ENCODE peak calls at places on chromosome 10, in eight cellular contexts. L is mammary epithelial cell, K is tibial artery, J is AG10803, I is HL-60, P is cardiac fibroblast, F is left ventricle myocardium inferior, A is astrocyte of the spinal cord. D is an unnamed sample.

GRCh38 chr10:112819231-112819630 is 130.8 kb upstream of the TCF7L2 start:
- DNase-seq in L (no peak), K (no peak), J (no peak), I (no peak), P (no peak), F (no peak), A (no peak), D (no peak)

GRCh38 chr10:132742837-132743194 is 43.1 kb downstream of the NKX6-2 start:
- DNase-seq in L (no peak), K (no peak), J (no peak), I (no peak), P (no peak), F (no peak), A (peak; percentile 58), D (no peak)

GRCh38 chr10:152915-153314 is 17.7 kb downstream of the ZMYND11 start:
- DNase-seq in L (no peak), K (no peak), J (no peak), I (no peak), P (no peak), F (no peak), A (no peak), D (no peak)

GRCh38 chr10:53697038-53697437 is 924.5 kb upstream of the MBL2 start:
- DNase-seq in L (peak; percentile 64), K (no peak), J (no peak), I (no peak), P (no peak), F (no peak), A (no peak), D (peak; percentile 49)

GRCh38 chr10:103793920-103794883 is 61.2 kb downstream of the SH3PXD2A start:
- DNase-seq in L (no peak), K (no peak), J (no peak), I (no peak), P (no peak), F (peak; percentile 16), A (no peak), D (no peak)

GRCh38 chr10:5033061-5033770 is 29.6 kb upstream of the AKR1C2 start:
- DNase-seq in L (peak; percentile 87), K (no peak), J (peak; percentile 70), I (no peak), P (peak; percentile 65), F (no peak), A (peak; percentile 36), D (peak; percentile 90)

GRCh38 chr10:119447823-119448546 is 94.5 kb downstream of the RGS10 start:
- DNase-seq in L (no peak), K (no peak), J (no peak), I (no peak), P (no peak), F (no peak), A (no peak), D (peak; percentile 14)

GRCh38 chr10:83991986-83992753 is 147.1 kb upstream of the GHITM start:
- DNase-seq in L (peak; percentile 20), K (no peak), J (no peak), I (peak; percentile 12), P (peak; percentile 7), F (no peak), A (no peak), D (peak; percentile 67)

GRCh38 chr10:49761789-49762565 is at the start of gene OGDHL:
- DNase-seq in L (peak; percentile 44), K (no peak), J (peak; percentile 8), I (peak; percentile 64), P (peak; percentile 60), F (peak; percentile 56), A (peak; percentile 27), D (peak; percentile 54)

GRCh38 chr10:17412323-17412722 is 42.1 kb downstream of the ST8SIA6 start:
- DNase-seq in L (no peak), K (no peak), J (no peak), I (no peak), P (no peak), F (no peak), A (no peak), D (peak; percentile 36)

GRCh38 chr10:112832361-112832878 is 117.6 kb upstream of the TCF7L2 start:
- DNase-seq in L (peak; percentile 42), K (no peak), J (peak; percentile 13), I (no peak), P (no peak), F (no peak), A (peak; percentile 43), D (peak; percentile 42)

GRCh38 chr10:70234668-70235447 is 1.6 kb upstream of the PPA1 start:
- DNase-seq in L (no peak), K (no peak), J (peak; percentile 90), I (no peak), P (peak; percentile 86), F (no peak), A (peak; percentile 50), D (no peak)

GRCh38 chr10:59839576-59839975 is 66.8 kb downstream of the CCDC6 start:
- DNase-seq in L (peak; percentile 48), K (no peak), J (peak; percentile 68), I (no peak), P (peak; percentile 16), F (no peak), A (peak; percentile 54), D (peak; percentile 23)

GRCh38 chr10:59847888-59848287 is 58.5 kb downstream of the CCDC6 start:
- DNase-seq in L (no peak), K (no peak), J (no peak), I (no peak), P (no peak), F (no peak), A (no peak), D (no peak)

GRCh38 chr10:59847326-59847725 is 59.0 kb downstream of the CCDC6 start:
- DNase-seq in L (no peak), K (no peak), J (no peak), I (no peak), P (no peak), F (no peak), A (no peak), D (no peak)

GRCh38 chr10:59844436-59844835 is 61.9 kb downstream of the CCDC6 start:
- DNase-seq in L (no peak), K (no peak), J (no peak), I (no peak), P (no peak), F (no peak), A (no peak), D (no peak)

GRCh38 chr10:59843733-59844132 is 62.6 kb downstream of the CCDC6 start:
- DNase-seq in L (no peak), K (no peak), J (no peak), I (no peak), P (no peak), F (no peak), A (no peak), D (no peak)
- TF ChIP-seq CTCF in L (no peak), K (no peak), J (no peak), I (no peak), P (no peak), F (no peak), A (no peak), D (no peak)

DNA sequence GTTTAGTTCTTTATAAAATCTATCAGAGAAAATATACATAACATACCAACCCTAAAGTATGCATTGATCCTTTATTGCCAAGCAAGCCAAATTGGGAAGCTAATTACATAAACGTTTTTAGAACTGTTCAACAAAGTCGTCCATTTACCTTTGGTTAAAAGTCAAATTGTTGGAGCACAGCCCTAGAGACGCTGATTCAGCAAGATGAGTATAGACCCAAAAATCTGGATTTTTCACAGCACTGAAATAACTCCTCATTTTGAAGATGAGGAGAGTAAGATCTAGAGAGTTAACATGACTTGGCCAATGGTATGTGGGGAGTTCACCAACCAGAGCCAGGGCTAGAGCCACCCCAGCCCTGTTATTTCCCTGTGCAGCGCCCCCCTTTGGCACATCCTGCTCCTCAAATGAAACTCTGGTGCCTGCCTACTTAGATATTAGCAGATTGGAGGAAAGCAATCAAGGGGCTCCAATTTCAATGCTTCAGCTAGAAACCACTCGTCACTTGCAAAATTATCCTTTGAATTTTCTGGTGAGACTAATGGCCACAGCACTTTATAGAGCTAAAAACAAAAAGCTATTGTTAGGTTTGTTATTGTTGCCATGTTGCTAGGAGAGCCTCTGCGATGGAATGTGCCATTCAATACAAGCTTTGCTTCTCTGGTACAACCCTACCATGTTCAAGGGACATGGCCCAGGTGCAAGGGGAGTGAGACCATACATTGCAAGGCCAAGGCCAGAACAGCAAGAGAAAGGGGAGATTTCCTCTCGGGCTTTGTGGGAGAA is 132.6 kb upstream of the ZEB1 start:
- DNase-seq in L (peak; percentile 53), K (no peak), J (peak; percentile 35), I (no peak), P (peak; percentile 31), F (no peak), A (peak; percentile 40), D (no peak)
- TF ChIP-seq CTCF in L (no peak), K (no peak), J (no peak), I (no peak), P (no peak), F (no peak), A (peak; percentile 8), D (no peak)

GRCh38 chr10:96512997-96513685 is 585 bp downstream of the TLL2 start:
- DNase-seq in L (no peak), K (no peak), J (peak; percentile 34), I (no peak), P (peak; percentile 25), F (peak; percentile 36), A (peak; percentile 33), D (no peak)

GRCh38 chr10:96511044-96511945 is 2.4 kb downstream of the TLL2 start:
- DNase-seq in L (peak; percentile 53), K (no peak), J (peak; percentile 33), I (no peak), P (peak; percentile 6), F (no peak), A (peak; percentile 26), D (peak; percentile 78)

GRCh38 chr10:96512524-96512991 is 1.2 kb downstream of the TLL2 start:
- DNase-seq in L (no peak), K (no peak), J (peak; percentile 9), I (no peak), P (peak; percentile 24), F (peak; percentile 29), A (peak; percentile 19), D (no peak)

GRCh38 chr10:96516337-96516736 is 2.6 kb upstream of the TLL2 start:
- DNase-seq in L (no peak), K (no peak), J (no peak), I (no peak), P (no peak), F (no peak), A (no peak), D (no peak)

GRCh38 chr10:96513686-96514551 is at the start of gene TLL2:
- DNase-seq in L (peak; percentile 91), K (peak; percentile 89), J (peak; percentile 86), I (peak; percentile 56), P (peak; percentile 90), F (peak; percentile 92), A (peak; percentile 93), D (peak; percentile 87)
- TF ChIP-seq CTCF in L (peak; percentile 15), K (peak; percentile 73), J (peak; percentile 52), I (peak; percentile 3), P (peak; percentile 62), F (peak; percentile 88), A (peak; percentile 64), D (peak; percentile 30)

GRCh38 chr10:35223016-35223415 is 96.4 kb downstream of the CREM start:
- DNase-seq in L (no peak), K (no peak), J (no peak), I (no peak), P (no peak), F (no peak), A (no peak), D (no peak)
- TF ChIP-seq CTCF in L (no peak), K (no peak), J (no peak), I (no peak), P (peak; percentile 4), F (no peak), A (no peak), D (no peak)